ENCODE peak calls at places on chromosomes 2 and 18, in four cellular contexts. N is right lobe of liver, U is testis, V is DND-41. X is an unnamed sample.

GRCh38 chr2:70615222-70615621 is 61.6 kb upstream of the TGFA start:
- DNase-seq in U (no peak), V (no peak), N (no peak), X (no peak)

GRCh38 chr2:231221761-231222160 is 23.3 kb downstream of the ARMC9 start:
- DNase-seq in U (no peak), V (no peak), N (no peak), X (no peak)

GRCh38 chr2:39679805-39680204 is 14.1 kb downstream of the TMEM178A start:
- DNase-seq in N (no peak), U (no peak), V (no peak), X (no peak)

GRCh38 chr18:43108882-43109281 is 6.6 kb downstream of the RIT2 start:
- DNase-seq in N (no peak), U (no peak), V (no peak), X (no peak)

GRCh38 chr2:223612501-223612900 is 10.3 kb upstream of the SCG2 start:
- DNase-seq in V (no peak), U (no peak), N (no peak), X (no peak)

GRCh38 chr2:104897515-104898184 is 43.7 kb downstream of the POU3F3 start:
- DNase-seq in V (no peak), N (no peak), U (no peak), X (no peak)

GRCh38 chr2:24181849-24182248 is 7.0 kb downstream of the FAM228A start:
- DNase-seq in U (peak; percentile 46), V (no peak), N (no peak), X (no peak)

GRCh38 chr2:58032016-58032750 is 14.4 kb upstream of the VRK2 start:
- DNase-seq in U (no peak), V (no peak), N (no peak), X (no peak)

GRCh38 chr2:98881153-98881650 is 54.8 kb downstream of the CRACDL start:
- DNase-seq in U (no peak), V (no peak), N (no peak), X (no peak)

GRCh38 chr2:232465061-232465460 is 9.1 kb downstream of the ALPI start:
- DNase-seq in N (peak; percentile 61), V (no peak), U (no peak), X (no peak)

GRCh38 chr2:197839327-197839726 is 34.9 kb downstream of the PLCL1 start:
- DNase-seq in U (no peak), N (no peak), V (no peak), X (no peak)

GRCh38 chr2:109087055-109087663 is 41.8 kb upstream of the SH3RF3 start:
- DNase-seq in U (no peak), V (no peak), N (no peak), X (no peak)

GRCh38 chr18:23689616-23690504 is 607 bp downstream of the LAMA3 start:
- DNase-seq in N (peak; percentile 53), U (peak; percentile 24), V (no peak), X (peak; percentile 7)

GRCh38 chr18:7617738-7618422 is 50.8 kb downstream of the PTPRM start:
- DNase-seq in N (peak; percentile 82), V (no peak), U (peak; percentile 31), X (no peak)

GRCh38 chr2:163345795-163346573 is 389.8 kb downstream of the FIGN start:
- DNase-seq in N (no peak), V (no peak), U (no peak), X (no peak)

GRCh38 chr2:218403810-218404209 is 4.1 kb downstream of the CTDSP1 start:
- DNase-seq in V (no peak), U (no peak), N (no peak), X (no peak)
- H3K4me1 ChIP-seq in V (peaks cover 67% of the 10 kb centered on the region), U (peaks cover 37% of the 10 kb centered on the region), N (no peaks in the 10 kb centered on the region), X (peaks cover 22% of the 10 kb centered on the region)

DNA sequence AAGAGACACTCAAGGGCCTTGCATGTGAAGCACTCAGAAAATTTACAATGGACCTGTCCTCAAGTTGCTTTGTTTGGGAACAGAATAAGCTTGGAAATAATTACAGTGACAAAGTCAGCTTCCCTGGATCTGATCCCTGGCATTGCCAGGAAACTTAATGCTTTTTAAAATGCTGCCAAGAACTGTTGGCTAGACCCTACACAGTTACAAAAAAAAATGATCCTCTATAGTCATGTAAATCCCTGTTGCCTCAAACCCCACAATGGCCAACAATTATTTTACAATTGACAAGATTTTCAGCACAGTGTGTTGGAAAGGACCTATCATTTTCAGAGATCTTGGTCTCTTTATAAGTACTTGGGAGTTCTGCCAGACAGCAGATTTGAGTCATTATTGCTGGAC is 470.4 kb upstream of the ACVR2A start:
- DNase-seq in U (no peak), N (no peak), V (no peak), X (no peak)
- H3K27ac ChIP-seq in U (no peak overlapping the region), N (no peak overlapping the region), V (no peak overlapping the region), X (no peak overlapping the region)

GRCh38 chr2:233711312-233712008 is 1.2 kb upstream of the UGT1A5 start:
- DNase-seq in N (peak; percentile 90), U (peak; percentile 91), V (peak; percentile 71), X (peak; percentile 90)
- TF ChIP-seq CTCF in N (peak; percentile 90), U (peak; percentile 81), V (peak; percentile 95), X (peak; percentile 82)

DNA sequence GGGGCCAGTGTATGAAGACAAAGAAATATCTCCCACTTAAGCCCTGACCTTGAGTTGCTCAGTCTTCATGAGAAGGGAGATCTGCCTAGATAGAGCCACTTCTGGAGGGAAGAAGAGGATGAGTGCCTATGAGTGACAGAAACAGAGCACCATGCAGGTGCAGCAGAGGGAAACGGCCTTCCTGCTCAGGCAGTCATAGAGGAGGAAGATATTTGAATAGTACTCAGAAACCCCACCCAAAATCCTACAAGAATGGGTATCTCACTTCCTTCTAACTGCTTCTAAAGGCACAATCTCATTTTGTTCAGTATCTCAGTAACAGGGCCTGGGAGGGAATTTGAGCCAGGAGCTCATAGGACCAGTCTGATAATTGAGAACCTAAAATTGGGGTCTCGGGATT is 339.3 kb downstream of the ALK start:
- DNase-seq in V (no peak), U (no peak), N (no peak), X (no peak)
- H3K4me1 ChIP-seq in V (no peaks in the 10 kb centered on the region), U (no peaks in the 10 kb centered on the region), N (no peaks in the 10 kb centered on the region), X (no peaks in the 10 kb centered on the region)

X was measured in adrenal gland.